ENCODE peak calls at places on chromosome 4, in eight cellular contexts. M is A549, C is stomach, N is tibial nerve, G is suprapubic skin, D is upper lobe of left lung, T is ovary, Y is sigmoid colon. Z is an unnamed sample.

GRCh38 chr4:81449018-81449417 is 22.7 kb downstream of the RASGEF1B start:
- DNase-seq in M (no peak), C (no peak), N (no peak), G (no peak), D (no peak), T (no peak), Y (no peak), Z (no peak)

GRCh38 chr4:91220315-91220714 is 1083.5 kb upstream of the GRID2 start:
- DNase-seq in M (no peak), C (no peak), N (no peak), G (no peak), D (no peak), T (no peak), Y (no peak), Z (no peak)

GRCh38 chr4:48370260-48371134 is 29.2 kb downstream of the SLAIN2 start:
- DNase-seq in M (no peak), C (no peak), N (no peak), G (no peak), D (no peak), T (no peak), Y (no peak), Z (no peak)

GRCh38 chr4:125319311-125319710 is 4.6 kb downstream of the FAT4 start:
- DNase-seq in M (no peak), C (no peak), N (no peak), G (no peak), D (no peak), T (no peak), Y (no peak), Z (no peak)

GRCh38 chr4:39256436-39256835 is 74.1 kb downstream of the WDR19 start:
- DNase-seq in M (no peak), C (no peak), N (no peak), G (no peak), D (no peak), T (no peak), Y (no peak), Z (no peak)

GRCh38 chr4:3241905-3242304 is 7.1 kb upstream of the MSANTD1 start:
- DNase-seq in M (no peak), C (no peak), N (no peak), G (no peak), D (no peak), T (peak), Y (peak), Z (peak)

GRCh38 chr4:42865572-42866189 is 26.8 kb upstream of the GRXCR1 start:
- DNase-seq in M (peak), C (peak), N (peak), G (no peak), D (peak), T (peak), Y (no peak), Z (peak)

GRCh38 chr4:82201805-82202636 is 171.8 kb downstream of the HNRNPD start:
- DNase-seq in M (peak), C (peak), N (no peak), G (no peak), D (peak), T (no peak), Y (no peak), Z (peak)

GRCh38 chr4:118682928-118683327 is 2.3 kb upstream of the METTL14 start:
- DNase-seq in M (peak), C (no peak), N (no peak), G (no peak), D (no peak), T (no peak), Y (no peak), Z (no peak)

GRCh38 chr4:71498002-71498401 is 159.2 kb downstream of the SLC4A4 start:
- DNase-seq in M (peak), C (no peak), N (no peak), G (no peak), D (no peak), T (no peak), Y (no peak), Z (no peak)

GRCh38 chr4:76252271-76252653 is 741 bp downstream of the FAM47E start:
- DNase-seq in M (no peak), C (no peak), N (no peak), G (no peak), D (no peak), T (no peak), Y (no peak), Z (no peak)

GRCh38 chr4:35900608-35901243 is 343.6 kb downstream of the ARAP2 start:
- DNase-seq in M (no peak), C (no peak), N (no peak), G (no peak), D (no peak), T (no peak), Y (no peak), Z (no peak)

GRCh38 chr4:2816401-2816954 is 23.6 kb downstream of the SH3BP2 start:
- DNase-seq in M (no peak), C (no peak), N (no peak), G (no peak), D (no peak), T (no peak), Y (no peak), Z (no peak)

GRCh38 chr4:40525811-40526598 is 103.7 kb downstream of the RBM47 start:
- DNase-seq in M (peak), C (peak), N (no peak), G (no peak), D (peak), T (peak), Y (no peak), Z (no peak)

GRCh38 chr4:6942238-6942800 is 32.7 kb downstream of the TBC1D14 start:
- DNase-seq in M (peak), C (no peak), N (no peak), G (no peak), D (peak), T (peak), Y (no peak), Z (no peak)

GRCh38 chr4:152697284-152698011 is 17.7 kb upstream of the TMEM154 start:
- DNase-seq in M (no peak), C (no peak), N (no peak), G (no peak), D (no peak), T (no peak), Y (no peak), Z (peak)

GRCh38 chr4:186685744-186686143 is 37.9 kb downstream of the FAT1 start:
- DNase-seq in M (peak), C (no peak), N (no peak), G (no peak), D (no peak), T (no peak), Y (no peak), Z (no peak)

GRCh38 chr4:22794731-22795130 is 102.0 kb downstream of the GBA3 start:
- DNase-seq in M (no peak), C (no peak), N (no peak), G (no peak), D (no peak), T (no peak), Y (no peak), Z (no peak)

GRCh38 chr4:1061747-1062146 is 50.3 kb downstream of the FGFRL1 start:
- DNase-seq in M (no peak), C (no peak), N (no peak), G (peak), D (no peak), T (no peak), Y (no peak), Z (no peak)

GRCh38 chr4:48639816-48640215 is 140.3 kb downstream of the FRYL start:
- DNase-seq in M (no peak), C (no peak), N (no peak), G (no peak), D (no peak), T (no peak), Y (no peak), Z (no peak)

GRCh38 chr4:153151535-153152452 is 52.4 kb upstream of the TRIM2 start:
- DNase-seq in M (peak), C (peak), N (no peak), G (no peak), D (peak), T (peak), Y (peak), Z (peak)

GRCh38 chr4:53942712-53943111 is 121.7 kb downstream of the CHIC2 start:
- DNase-seq in M (no peak), C (no peak), N (no peak), G (no peak), D (no peak), T (no peak), Y (no peak), Z (no peak)

GRCh38 chr4:53941331-53941730 is 123.1 kb downstream of the CHIC2 start:
- DNase-seq in M (no peak), C (no peak), N (no peak), G (no peak), D (no peak), T (no peak), Y (no peak), Z (no peak)

GRCh38 chr4:53937327-53937726 is 127.1 kb downstream of the CHIC2 start:
- DNase-seq in M (no peak), C (no peak), N (no peak), G (no peak), D (no peak), T (no peak), Y (no peak), Z (no peak)

GRCh38 chr4:53935780-53936179 is 128.6 kb downstream of the CHIC2 start:
- DNase-seq in M (no peak), C (no peak), N (no peak), G (no peak), D (no peak), T (no peak), Y (no peak), Z (no peak)

GRCh38 chr4:53937918-53938317 is 126.5 kb downstream of the CHIC2 start:
- DNase-seq in M (no peak), C (no peak), N (no peak), G (no peak), D (no peak), T (no peak), Y (no peak), Z (no peak)
- TF ChIP-seq POLR2A in M (no peak), C (no peak), N (no peak), G (no peak), D (no peak), T (no peak), Y (no peak), Z (no peak)

DNA sequence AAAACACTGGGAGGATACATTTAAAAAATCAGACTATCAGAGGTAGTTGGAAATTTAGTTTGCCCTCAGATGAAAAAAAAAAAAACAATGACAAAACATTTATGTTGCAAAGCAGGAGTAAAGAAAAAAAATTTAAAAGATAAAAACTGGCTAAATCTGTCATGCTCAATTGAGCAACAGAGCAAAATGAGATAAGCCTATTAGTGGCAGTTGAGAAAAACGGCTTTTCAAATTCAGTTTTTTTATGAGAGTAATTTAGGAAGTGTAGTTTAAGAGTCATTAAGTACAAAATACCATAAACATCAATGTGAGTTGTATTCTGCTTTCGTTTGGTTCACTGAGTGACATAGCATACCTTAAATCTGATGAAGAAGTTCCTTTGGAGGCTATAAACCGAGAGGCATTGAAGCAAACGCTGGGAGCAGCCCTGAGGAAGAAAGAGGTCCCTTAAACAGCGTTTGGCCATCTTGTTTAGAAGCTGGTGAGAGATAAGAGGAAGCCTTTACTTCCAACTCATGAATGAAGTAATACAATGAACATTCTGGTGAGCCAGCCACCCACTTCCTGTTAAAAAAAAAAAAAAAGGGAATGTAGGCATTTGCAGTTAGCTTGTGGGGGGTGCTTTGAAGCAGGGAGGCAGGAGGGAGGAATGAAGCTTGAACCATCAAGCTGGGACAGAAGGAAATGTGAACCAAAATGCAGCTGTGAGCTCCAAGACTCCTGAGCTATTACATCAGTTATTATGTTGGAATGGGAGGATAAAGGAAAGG is 132.3 kb downstream of the ZNF330 start:
- DNase-seq in M (no peak), C (no peak), N (no peak), G (no peak), D (no peak), T (no peak), Y (no peak), Z (no peak)
- TF ChIP-seq EP300 in M (no peak), C (no peak), N (no peak), G (no peak), D (no peak), T (no peak), Y (no peak), Z (no peak)

GRCh38 chr4:148284526-148285193 is 157.6 kb downstream of the NR3C2 start:
- DNase-seq in M (no peak), C (no peak), N (no peak), G (no peak), D (no peak), T (no peak), Y (no peak), Z (no peak)

GRCh38 chr4:148287111-148287510 is 155.1 kb downstream of the NR3C2 start:
- DNase-seq in M (no peak), C (no peak), N (no peak), G (no peak), D (no peak), T (no peak), Y (no peak), Z (no peak)

GRCh38 chr4:148288448-148288847 is 153.8 kb downstream of the NR3C2 start:
- DNase-seq in M (no peak), C (peak), N (no peak), G (no peak), D (no peak), T (no peak), Y (no peak), Z (no peak)

GRCh38 chr4:148286043-148286442 is 156.2 kb downstream of the NR3C2 start:
- DNase-seq in M (no peak), C (no peak), N (no peak), G (no peak), D (no peak), T (no peak), Y (no peak), Z (no peak)

GRCh38 chr4:148283665-148284064 is 158.5 kb downstream of the NR3C2 start:
- DNase-seq in M (no peak), C (no peak), N (no peak), G (no peak), D (no peak), T (no peak), Y (no peak), Z (no peak)
- H3K4me3 ChIP-seq in M (no peak), C (no peak), N (no peak), G (no peak), D (no peak), T (no peak), Y (no peak), Z (no peak)

GRCh38 chr4:184895012-184895795 is 69.4 kb upstream of the ACSL1 start:
- DNase-seq in M (no peak), C (no peak), N (no peak), G (no peak), D (no peak), T (no peak), Y (no peak), Z (no peak)
- TF ChIP-seq POLR2A in M (no peak), C (no peak), N (no peak), G (no peak), D (no peak), T (no peak), Y (no peak), Z (no peak)

DNA sequence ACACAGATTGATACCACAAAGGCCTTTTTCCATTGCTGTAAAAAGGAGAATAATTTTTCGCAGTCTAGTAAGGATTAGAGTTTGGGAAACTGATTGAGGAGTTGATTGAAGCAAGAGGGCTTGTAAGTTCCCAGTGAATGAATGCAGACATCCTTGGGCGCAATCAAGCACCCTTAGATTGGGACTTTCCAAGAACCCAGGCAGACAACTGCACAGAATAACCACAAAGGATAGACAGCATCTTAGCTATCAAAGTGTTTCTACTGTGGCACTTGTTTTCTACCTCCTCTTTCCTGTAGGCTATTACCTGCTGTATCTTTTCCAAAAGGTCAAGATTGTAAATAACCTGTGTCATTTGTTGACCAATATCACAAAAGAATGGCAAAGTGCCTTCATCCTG is 2.6 kb downstream of the COX18 start:
- DNase-seq in M (no peak), C (no peak), N (no peak), G (no peak), D (no peak), T (no peak), Y (no peak), Z (no peak)
- TF ChIP-seq EP300 in M (no peak), C (no peak), N (no peak), G (no peak), D (no peak), T (no peak), Y (no peak), Z (no peak)